ENCODE peak calls at places on chromosomes 13 and 19, in six cellular contexts. D is transverse colon, F is A549, H is sigmoid colon, A is ovary, C is stomach. V is an unnamed sample.

GRCh38 chr19:18274776-18275356 is 614 bp upstream of the IQCN start:
- DNase-seq in F (peak; percentile 81), A (peak; percentile 95), D (peak; percentile 92), H (peak; percentile 96), C (peak; percentile 89), V (peak; percentile 76)

GRCh38 chr13:34617684-34618083 is 324.4 kb upstream of the NBEA start:
- DNase-seq in F (no peak), C (no peak), D (no peak), H (no peak), A (no peak), V (no peak)

GRCh38 chr13:94345374-94346195 is 133.9 kb downstream of the DCT start:
- DNase-seq in D (no peak), A (no peak), C (no peak), H (no peak), F (peak; percentile 24), V (no peak)

GRCh38 chr13:73717632-73718031 is 416.6 kb downstream of the KLF12 start:
- DNase-seq in F (no peak), A (no peak), C (no peak), D (no peak), H (no peak), V (no peak)

GRCh38 chr19:35751839-35752745 is 3.7 kb downstream of the LIN37 start:
- DNase-seq in A (no peak), C (no peak), H (peak; percentile 65), F (no peak), D (peak; percentile 8), V (no peak)

GRCh38 chr19:7267792-7268736 is 26.1 kb downstream of the INSR start:
- DNase-seq in D (peak; percentile 57), H (no peak), F (no peak), C (no peak), A (no peak), V (no peak)

GRCh38 chr13:39612023-39612637 is 9.1 kb upstream of the LHFPL6 start:
- DNase-seq in H (peak; percentile 85), A (peak; percentile 41), D (peak; percentile 65), C (peak; percentile 71), F (peak; percentile 55), V (peak; percentile 65)

GRCh38 chr13:105219636-105220035 is 1315.8 kb downstream of the EFNB2 start:
- DNase-seq in C (no peak), H (no peak), F (no peak), A (no peak), D (no peak), V (no peak)

GRCh38 chr13:74325106-74325505 is 190.9 kb upstream of the KLF12 start:
- DNase-seq in H (peak; percentile 72), D (no peak), C (no peak), F (peak; percentile 11), A (no peak), V (no peak)

GRCh38 chr13:28964831-28965230 is 144.7 kb downstream of the MTUS2 start:
- DNase-seq in C (no peak), H (no peak), A (no peak), D (no peak), F (no peak), V (no peak)

GRCh38 chr19:38736036-38736412 is 8.2 kb downstream of the CAPN12 start:
- DNase-seq in F (peak; percentile 81), C (peak; percentile 64), H (peak; percentile 76), A (peak; percentile 72), D (peak; percentile 69), V (no peak)

GRCh38 chr19:35959040-35959967 is 23.1 kb downstream of the LRFN3 start:
- DNase-seq in F (no peak), H (no peak), C (peak; percentile 60), A (no peak), D (peak; percentile 56), V (no peak)

GRCh38 chr19:17309962-17310461 is 649 bp downstream of the DDA1 start:
- DNase-seq in C (no peak), D (no peak), F (no peak), H (no peak), A (no peak), V (no peak)

GRCh38 chr13:44219808-44220544 is 153.6 kb upstream of the SERP2 start:
- DNase-seq in F (peak; percentile 58), C (no peak), H (no peak), A (no peak), D (no peak), V (no peak)

GRCh38 chr19:43330726-43331434 is 22.6 kb upstream of the CD177 start:
- DNase-seq in H (no peak), A (no peak), C (no peak), F (no peak), D (no peak), V (no peak)

DNA sequence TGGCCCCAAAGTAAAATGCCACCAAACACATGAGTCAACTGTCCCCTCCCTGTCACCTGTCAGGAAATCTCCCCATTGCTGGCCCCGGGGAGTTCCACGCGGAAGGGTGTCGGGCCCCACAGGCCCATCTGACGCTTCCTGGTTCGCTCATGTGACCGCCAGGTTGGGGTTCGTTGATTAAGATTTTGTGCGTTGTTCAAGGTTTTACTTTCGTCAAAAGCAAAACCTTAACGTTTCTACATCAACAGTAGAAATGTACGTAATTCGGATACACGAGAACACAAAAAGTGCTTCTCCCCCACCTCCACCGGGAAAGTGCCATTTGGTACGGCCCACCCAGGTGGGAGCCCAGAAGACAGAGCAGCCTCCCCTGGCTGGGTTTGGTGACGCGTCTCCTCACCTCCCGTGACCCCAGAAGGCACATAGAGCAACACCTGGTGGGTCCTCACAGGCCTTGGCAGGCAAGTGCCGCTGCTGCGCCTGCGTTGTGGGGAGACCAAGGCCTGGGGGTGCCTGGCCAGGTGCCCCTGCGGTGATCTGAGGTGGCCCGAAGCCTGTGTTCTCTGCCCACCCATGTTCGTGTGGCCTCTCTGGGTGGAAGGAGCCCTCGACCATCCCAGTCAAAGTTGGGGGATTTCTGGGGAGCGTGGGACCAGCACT is 161.6 kb downstream of the KDM4B start:
- DNase-seq in A (no peak), C (no peak), H (no peak), F (no peak), D (peak; percentile 52), V (no peak)
- TF ChIP-seq EP300 in A (no peak), C (no peak), H (no peak), F (no peak), D (no peak), V (no peak)

GRCh38 chr13:55440465-55441085 is 1700.1 kb upstream of the PRR20A start:
- DNase-seq in D (no peak), C (no peak), F (no peak), A (no peak), H (no peak), V (no peak)

GRCh38 chr13:55437162-55437561 is 1703.6 kb upstream of the PRR20A start:
- DNase-seq in A (no peak), D (no peak), F (no peak), C (no peak), H (no peak), V (no peak)

GRCh38 chr13:55439450-55439849 is 1701.3 kb upstream of the PRR20A start:
- DNase-seq in A (no peak), F (no peak), D (no peak), H (no peak), C (no peak), V (no peak)
- TF ChIP-seq EP300 in A (no peak), F (no peak), D (no peak), H (no peak), C (no peak), V (no peak)

GRCh38 chr19:12783849-12784393 is 7.4 kb upstream of the JUNB start:
- DNase-seq in F (peak; percentile 87), C (no peak), A (peak; percentile 60), D (peak; percentile 73), H (no peak), V (no peak)

GRCh38 chr19:12785431-12786011 is 5.8 kb upstream of the JUNB start:
- DNase-seq in D (peak; percentile 41), C (no peak), H (no peak), A (peak; percentile 36), F (no peak), V (no peak)

GRCh38 chr19:12783226-12783848 is 7.9 kb upstream of the JUNB start:
- DNase-seq in D (no peak), A (no peak), F (peak; percentile 47), H (no peak), C (no peak), V (no peak)

GRCh38 chr19:12784871-12785430 is 6.3 kb upstream of the JUNB start:
- DNase-seq in F (peak; percentile 37), C (no peak), H (no peak), D (no peak), A (no peak), V (no peak)

GRCh38 chr19:12784394-12784870 is 6.9 kb upstream of the JUNB start:
- DNase-seq in D (no peak), A (no peak), F (no peak), C (no peak), H (no peak), V (no peak)
- TF ChIP-seq EP300 in D (no peak), A (no peak), F (no peak), C (no peak), H (no peak), V (no peak)

GRCh38 chr19:49866933-49867782 is at the start of gene PNKP:
- DNase-seq in C (peak; percentile 89), D (peak; percentile 92), F (peak; percentile 96), A (peak; percentile 94), H (peak; percentile 95), V (peak; percentile 82)
- TF ChIP-seq EP300 in C (peak; percentile 3), D (no peak), F (no peak), A (no peak), H (no peak), V (peak; percentile 94)

GRCh38 chr19:10083911-10084310 is 2.2 kb upstream of the SHFL start:
- DNase-seq in F (no peak), D (no peak), C (no peak), H (no peak), A (no peak), V (no peak)
- TF ChIP-seq EP300 in F (no peak), D (no peak), C (no peak), H (no peak), A (no peak), V (no peak)

DNA sequence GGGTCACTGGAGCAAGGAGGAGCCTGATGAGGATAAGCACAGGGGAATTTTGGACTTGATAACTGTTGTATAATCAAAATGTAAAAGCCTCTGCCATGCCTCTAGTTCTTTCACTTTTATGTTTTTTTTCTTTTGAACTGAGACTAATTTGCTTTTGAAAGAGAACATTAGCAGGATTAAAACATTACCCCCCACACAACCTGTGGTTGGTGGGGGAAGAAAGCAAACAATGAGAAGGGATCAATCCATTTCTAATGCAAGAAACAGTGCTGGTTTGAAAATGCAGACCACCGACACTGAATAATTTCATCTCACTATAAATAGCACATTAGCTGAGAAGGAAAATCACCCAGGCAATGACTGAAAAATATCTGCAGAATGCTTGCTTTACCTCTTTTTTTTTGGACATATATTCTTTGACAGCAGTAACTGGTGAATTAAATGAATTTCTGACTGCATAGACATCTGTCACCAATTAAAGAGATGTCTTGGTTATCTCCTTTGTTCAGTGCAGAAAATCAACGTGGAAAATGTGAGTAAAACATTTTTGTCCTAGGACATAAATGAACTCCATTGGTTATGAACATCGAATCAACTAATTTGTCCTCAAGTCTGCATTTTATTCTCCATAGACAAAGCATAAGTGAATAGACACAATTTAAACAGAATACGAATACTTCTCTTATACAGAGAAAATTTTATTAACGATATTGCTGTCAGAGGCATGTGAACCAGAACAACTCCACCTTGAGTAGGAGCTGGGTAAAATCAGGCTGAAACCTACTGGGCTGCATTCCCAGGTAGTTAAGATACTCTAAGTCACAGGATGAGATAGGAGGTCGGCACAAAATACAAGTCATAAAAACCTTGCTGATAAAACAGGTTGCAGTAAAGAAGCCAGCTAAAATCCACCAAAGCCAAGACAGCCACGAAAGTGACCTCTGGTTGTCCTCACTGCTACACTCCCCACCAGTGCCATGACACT is 48.8 kb upstream of the TRPC4 start:
- DNase-seq in A (no peak), D (no peak), F (no peak), C (no peak), H (no peak), V (no peak)
- TF ChIP-seq EP300 in A (no peak), D (no peak), F (no peak), C (no peak), H (no peak), V (no peak)

GRCh38 chr13:107395927-107396757 is 819.2 kb downstream of the LIG4 start:
- DNase-seq in A (no peak), C (no peak), H (no peak), F (no peak), D (no peak), V (no peak)
- TF ChIP-seq EP300 in A (no peak), C (no peak), H (no peak), F (no peak), D (no peak), V (no peak)

V was measured in tibial nerve.